ENCODE peak calls at places on chromosomes 4 and X, in six cellular contexts. F is activated T-cell treated with anti-CD3 and anti-CD28 coated beads, Interleukin-2, amount 50 U/mL, for 1 hour; I is tibial nerve; N is hippocampal formation; W is smooth muscle cell of the brain vasculature; V is fibroblast of the conjunctiva. E is an unnamed sample.

GRCh38 chr4:25098964-25099843 is 61.0 kb downstream of the SEPSECS start:
- DNase-seq in F (no peak), I (peak), N (no peak), W (no peak), V (peak), E (no peak)

GRCh38 chrX:154090731-154091130 is 6.8 kb downstream of the MECP2 start:
- DNase-seq in F (no peak), I (no peak), N (peak), W (no peak), V (no peak), E (no peak)

GRCh38 chr4:676871-677235 is 2.5 kb downstream of the MYL5 start:
- DNase-seq in F (no peak), I (no peak), N (no peak), W (no peak), V (no peak), E (no peak)

GRCh38 chr4:112889619-112890294 is 159.7 kb upstream of the ANK2 start:
- DNase-seq in F (no peak), I (peak), N (no peak), W (peak), V (peak), E (no peak)

GRCh38 chrX:19689170-19689814 is 174.0 kb upstream of the MAP3K15 start:
- DNase-seq in F (no peak), I (no peak), N (no peak), W (no peak), V (no peak), E (no peak)

GRCh38 chr4:176340871-176341685 is 21.3 kb downstream of the SPCS3 start:
- DNase-seq in F (no peak), I (peak), N (no peak), W (no peak), V (peak), E (no peak)

GRCh38 chrX:103254921-103255455 is at the start of gene TCEAL8:
- DNase-seq in F (peak), I (peak), N (peak), W (no peak), V (peak), E (peak)

GRCh38 chr4:94551616-94552564 is 100.1 kb downstream of the PDLIM5 start:
- DNase-seq in F (no peak), I (no peak), N (no peak), W (no peak), V (no peak), E (peak)

GRCh38 chr4:140707325-140707724 is 48.9 kb downstream of the TBC1D9 start:
- DNase-seq in F (no peak), I (no peak), N (no peak), W (no peak), V (no peak), E (no peak)

GRCh38 chr4:20126906-20127305 is 124.8 kb upstream of the SLIT2 start:
- DNase-seq in F (no peak), I (no peak), N (no peak), W (no peak), V (no peak), E (no peak)

GRCh38 chr4:125097729-125098128 is 217.0 kb upstream of the FAT4 start:
- DNase-seq in F (no peak), I (no peak), N (no peak), W (no peak), V (no peak), E (no peak)